ENCODE peak calls at places on chromosomes 7 and 10, in seven cellular contexts. Y is hepatocyte, H is choroid plexus epithelial cell, M is Peyer's patch, W is AG04450, L is uterus, B is stomach. S is an unnamed sample.

GRCh38 chr7:14761506-14762296 is 140.8 kb downstream of the DGKB start:
- DNase-seq in Y (peak), H (peak), M (no peak), W (peak), L (peak), B (no peak), S (peak)

GRCh38 chr7:96416599-96416998 is 94.7 kb upstream of the SLC25A13 start:
- DNase-seq in Y (no peak), H (no peak), M (no peak), W (no peak), L (no peak), B (no peak), S (no peak)

GRCh38 chr7:99194301-99194700 is 13.6 kb downstream of the KPNA7 start:
- DNase-seq in Y (no peak), H (no peak), M (no peak), W (no peak), L (no peak), B (no peak), S (no peak)

GRCh38 chr7:494261-494687 is 25.4 kb downstream of the PDGFA start:
- DNase-seq in Y (no peak), H (no peak), M (peak), W (no peak), L (no peak), B (no peak), S (no peak)

GRCh38 chr7:36840930-36841329 is 116.6 kb upstream of the AOAH start:
- DNase-seq in Y (no peak), H (no peak), M (no peak), W (no peak), L (no peak), B (no peak), S (no peak)

GRCh38 chr7:148883233-148884048 is 650 bp downstream of the EZH2 start:
- DNase-seq in Y (peak), H (no peak), M (peak), W (no peak), L (peak), B (peak), S (no peak)

GRCh38 chr10:78894841-78895195 is 173.9 kb upstream of the ZMIZ1 start:
- DNase-seq in Y (peak), H (no peak), M (no peak), W (no peak), L (no peak), B (no peak), S (no peak)

GRCh38 chr10:77643795-77644468 is 6.3 kb upstream of the KCNMA1 start:
- DNase-seq in Y (peak), H (peak), M (no peak), W (peak), L (peak), B (peak), S (peak)

GRCh38 chr10:94112321-94112720 is 118.6 kb downstream of the PLCE1 start:
- DNase-seq in Y (no peak), H (no peak), M (no peak), W (no peak), L (no peak), B (no peak), S (no peak)

GRCh38 chr7:28358423-28358868 is 53.9 kb upstream of the CREB5 start:
- DNase-seq in Y (no peak), H (peak), M (no peak), W (peak), L (no peak), B (no peak), S (peak)

GRCh38 chr10:34031410-34031809 is 696.9 kb upstream of the NRP1 start:
- DNase-seq in Y (no peak), H (peak), M (no peak), W (no peak), L (peak), B (no peak), S (peak)

GRCh38 chr10:104334965-104335650 is 3.2 kb downstream of the ITPRIP start:
- DNase-seq in Y (no peak), H (peak), M (no peak), W (no peak), L (no peak), B (no peak), S (no peak)

GRCh38 chr10:91416339-91416868 is 6.3 kb downstream of the HECTD2 start:
- DNase-seq in Y (no peak), H (no peak), M (no peak), W (no peak), L (no peak), B (no peak), S (no peak)

GRCh38 chr10:59432207-59432900 is 70.0 kb upstream of the FAM13C start:
- DNase-seq in Y (no peak), H (peak), M (no peak), W (no peak), L (no peak), B (no peak), S (peak)

GRCh38 chr7:665251-665650 is 61.2 kb upstream of the DNAAF5 start:
- DNase-seq in Y (peak), H (peak), M (no peak), W (peak), L (peak), B (no peak), S (peak)

GRCh38 chr7:139457153-139457946 is 26.1 kb downstream of the KLRG2 start:
- DNase-seq in Y (peak), H (peak), M (no peak), W (no peak), L (no peak), B (no peak), S (no peak)

GRCh38 chr10:96334888-96335526 is 23.8 kb downstream of the OPALIN start:
- DNase-seq in Y (peak), H (peak), M (no peak), W (peak), L (no peak), B (no peak), S (peak)

GRCh38 chr7:112782498-112782897 is 7.7 kb downstream of the TMEM168 start:
- DNase-seq in Y (no peak), H (no peak), M (no peak), W (no peak), L (no peak), B (no peak), S (no peak)

GRCh38 chr7:139023076-139023475 is 12.8 kb downstream of the ZC3HAV1L start:
- DNase-seq in Y (no peak), H (peak), M (no peak), W (no peak), L (no peak), B (no peak), S (no peak)

GRCh38 chr7:112802406-112802805 is 12.2 kb upstream of the TMEM168 start:
- DNase-seq in Y (no peak), H (no peak), M (no peak), W (no peak), L (no peak), B (no peak), S (no peak)

GRCh38 chr10:17354781-17355180 is 99.6 kb downstream of the ST8SIA6 start:
- DNase-seq in Y (no peak), H (peak), M (no peak), W (no peak), L (no peak), B (no peak), S (peak)

GRCh38 chr7:26022578-26022977 is 129.4 kb upstream of the NFE2L3 start:
- DNase-seq in Y (no peak), H (no peak), M (no peak), W (no peak), L (no peak), B (no peak), S (no peak)

GRCh38 chr10:124041684-124042445 is 51.5 kb downstream of the CHST15 start:
- DNase-seq in Y (no peak), H (no peak), M (no peak), W (no peak), L (no peak), B (no peak), S (no peak)

GRCh38 chr10:88289342-88289741 is 293.8 kb downstream of the RNLS start:
- DNase-seq in Y (no peak), H (peak), M (no peak), W (no peak), L (no peak), B (no peak), S (no peak)

GRCh38 chr10:70512149-70512611 is 33.6 kb downstream of the PALD1 start:
- DNase-seq in Y (no peak), H (peak), M (no peak), W (no peak), L (no peak), B (no peak), S (peak)

GRCh38 chr10:129774082-129774735 is 189.9 kb downstream of the EBF3 start:
- DNase-seq in Y (no peak), H (no peak), M (peak), W (no peak), L (no peak), B (peak), S (no peak)

GRCh38 chr10:25753776-25754175 is 180.3 kb upstream of the MYO3A start:
- DNase-seq in Y (peak), H (peak), M (no peak), W (no peak), L (no peak), B (no peak), S (peak)

GRCh38 chr10:102413053-102413705 is 5.4 kb downstream of the PSD start:
- DNase-seq in Y (no peak), H (no peak), M (no peak), W (no peak), L (no peak), B (no peak), S (no peak)

GRCh38 chr10:93447970-93448369 is 34.2 kb downstream of the MYOF start:
- DNase-seq in Y (no peak), H (no peak), M (no peak), W (no peak), L (no peak), B (no peak), S (no peak)

GRCh38 chr10:14532473-14533251 is 201.9 kb upstream of the FRMD4A start:
- DNase-seq in Y (peak), H (no peak), M (peak), W (no peak), L (no peak), B (no peak), S (no peak)

GRCh38 chr10:12634532-12634931 is 285.2 kb downstream of the CAMK1D start:
- DNase-seq in Y (no peak), H (no peak), M (no peak), W (no peak), L (no peak), B (no peak), S (no peak)

GRCh38 chr10:90417056-90417455 is 440.8 kb downstream of the HTR7 start:
- DNase-seq in Y (peak), H (peak), M (no peak), W (peak), L (no peak), B (no peak), S (peak)

GRCh38 chr7:94392391-94392782 is 2.3 kb upstream of the COL1A2 start:
- DNase-seq in Y (no peak), H (peak), M (no peak), W (no peak), L (no peak), B (no peak), S (no peak)

GRCh38 chr7:56053379-56053778 is 1.8 kb downstream of the CCT6A start:
- DNase-seq in Y (no peak), H (no peak), M (no peak), W (no peak), L (no peak), B (no peak), S (no peak)

GRCh38 chr7:69717221-69717620 is 118.9 kb downstream of the AUTS2 start:
- DNase-seq in Y (no peak), H (no peak), M (no peak), W (no peak), L (no peak), B (no peak), S (no peak)

GRCh38 chr7:97480700-97481410 is 251.0 kb upstream of the TAC1 start:
- DNase-seq in Y (peak), H (no peak), M (no peak), W (no peak), L (no peak), B (no peak), S (no peak)

GRCh38 chr7:22216832-22217475 is 140.0 kb downstream of the RAPGEF5 start:
- DNase-seq in Y (no peak), H (no peak), M (no peak), W (no peak), L (no peak), B (no peak), S (no peak)
- H3K4me3 ChIP-seq in Y (no peak), H (no peak), M (no peak), W (no peak), L (no peak), B (peak), S (no peak)

GRCh38 chr7:77368974-77369373 is 47.2 kb downstream of the GSAP start:
- DNase-seq in Y (no peak), H (peak), M (no peak), W (no peak), L (no peak), B (no peak), S (no peak)
- TF ChIP-seq CTCF in Y (peak), H (peak), M (no peak), W (peak), L (no peak), B (no peak), S (no peak)

GRCh38 chr7:130903358-130903974 is 169.5 kb upstream of the KLF14 start:
- DNase-seq in Y (peak), H (peak), M (no peak), W (peak), L (no peak), B (no peak), S (no peak)
- H3K4me3 ChIP-seq in Y (no peak), H (no peak), M (no peak), W (peak), L (no peak), B (no peak), S (no peak)

DNA sequence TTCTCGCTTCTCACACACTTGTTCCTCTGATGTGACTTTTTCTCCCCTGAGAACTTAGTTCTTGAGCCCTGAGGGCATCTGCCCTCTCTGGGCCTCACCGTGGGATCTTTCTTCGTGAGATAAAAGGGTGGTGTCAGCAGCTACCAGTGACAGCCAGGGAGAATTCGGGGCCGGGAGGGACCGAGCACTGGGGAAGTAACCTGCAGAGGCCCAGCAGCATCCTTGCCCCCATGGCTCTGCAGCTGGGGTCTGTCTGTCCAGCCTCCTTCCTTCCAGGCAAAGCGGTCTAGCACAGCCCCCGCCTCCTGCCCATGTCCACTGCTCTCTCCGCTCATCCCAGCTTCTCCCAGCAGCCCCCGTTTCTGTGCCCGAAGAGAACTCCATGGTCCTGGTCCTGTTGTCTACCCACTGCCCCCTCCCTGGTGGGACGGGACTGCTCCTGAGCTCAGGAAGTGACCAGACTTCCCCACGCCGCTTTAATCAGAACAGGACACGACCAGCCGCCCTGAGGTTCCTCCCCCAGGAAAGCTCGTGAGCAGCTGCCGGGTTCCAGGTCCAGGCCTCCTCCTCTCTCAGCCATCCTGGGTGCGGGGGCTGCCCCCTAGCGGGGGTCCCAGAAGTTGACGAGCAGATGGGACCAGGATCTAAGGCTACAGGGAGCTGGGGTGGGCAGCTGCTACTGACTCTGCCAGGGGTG is 187.4 kb downstream of the WDR37 start:
- DNase-seq in Y (no peak), H (no peak), M (peak), W (no peak), L (no peak), B (no peak), S (no peak)
- TF ChIP-seq CTCF in Y (no peak), H (no peak), M (no peak), W (no peak), L (no peak), B (no peak), S (no peak)

GRCh38 chr10:55628260-55628701 is 732.8 kb downstream of the ZWINT start:
- DNase-seq in Y (peak), H (no peak), M (no peak), W (no peak), L (no peak), B (peak), S (no peak)

GRCh38 chr10:55630491-55631056 is 730.5 kb downstream of the ZWINT start:
- DNase-seq in Y (peak), H (no peak), M (no peak), W (no peak), L (no peak), B (no peak), S (no peak)

GRCh38 chr10:55631071-55631654 is 729.9 kb downstream of the ZWINT start:
- DNase-seq in Y (peak), H (peak), M (peak), W (no peak), L (no peak), B (peak), S (peak)

GRCh38 chr10:55629792-55630490 is 731.1 kb downstream of the ZWINT start:
- DNase-seq in Y (peak), H (peak), M (no peak), W (no peak), L (no peak), B (peak), S (peak)

DNA sequence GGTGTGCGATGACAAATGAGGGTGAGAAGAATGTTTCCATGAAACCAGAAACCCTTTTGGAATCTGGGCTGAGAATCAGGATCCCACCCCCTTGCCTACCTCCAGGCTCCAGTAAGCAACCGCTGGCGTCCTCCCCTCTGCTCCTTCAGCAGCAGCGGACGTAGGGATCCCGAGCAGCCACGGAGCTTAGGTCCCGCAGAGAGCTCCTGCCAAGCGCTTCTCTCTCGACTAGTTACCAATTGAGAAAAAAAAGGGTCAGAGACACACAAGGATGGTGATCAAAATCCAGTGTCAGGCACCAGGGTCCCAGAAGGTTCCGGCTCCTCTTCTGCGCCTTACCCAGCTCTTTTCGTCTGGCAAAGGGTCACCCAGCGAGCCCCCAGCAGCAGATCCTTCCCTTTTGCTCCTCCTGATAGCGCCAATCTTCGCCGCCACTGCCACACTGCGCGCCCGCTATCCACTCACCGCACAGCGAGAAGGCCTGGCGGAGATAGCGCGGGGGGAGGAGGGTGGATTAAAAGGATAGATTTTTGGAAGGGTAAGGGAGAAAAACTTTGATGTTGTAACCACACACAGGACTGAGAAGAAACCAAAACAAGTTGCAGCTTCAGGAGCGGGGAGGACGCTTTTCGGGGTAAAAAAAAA is 733.4 kb downstream of the ZWINT start:
- DNase-seq in Y (peak), H (no peak), M (no peak), W (no peak), L (no peak), B (no peak), S (no peak)
- H3K4me3 ChIP-seq in Y (peak), H (no peak), M (no peak), W (no peak), L (no peak), B (peak), S (peak)

GRCh38 chr10:132163278-132163765 is 23.4 kb upstream of the DPYSL4 start:
- DNase-seq in Y (no peak), H (no peak), M (no peak), W (no peak), L (no peak), B (peak), S (no peak)
- TF ChIP-seq CTCF in Y (no peak), H (no peak), M (no peak), W (peak), L (no peak), B (peak), S (no peak)

GRCh38 chr10:23198940-23199767 is 7.0 kb downstream of the PTF1A start:
- DNase-seq in Y (no peak), H (no peak), M (no peak), W (no peak), L (no peak), B (no peak), S (no peak)
- H3K4me3 ChIP-seq in Y (no peak), H (no peak), M (no peak), W (no peak), L (no peak), B (no peak), S (no peak)

GRCh38 chr10:71761105-71761511 is 12.2 kb downstream of the VSIR start:
- DNase-seq in Y (no peak), H (no peak), M (no peak), W (no peak), L (no peak), B (no peak), S (no peak)

GRCh38 chr10:71763352-71764127 is 9.8 kb downstream of the VSIR start:
- DNase-seq in Y (no peak), H (no peak), M (no peak), W (no peak), L (no peak), B (no peak), S (no peak)

GRCh38 chr10:71762324-71762723 is 11.0 kb downstream of the VSIR start:
- DNase-seq in Y (no peak), H (no peak), M (no peak), W (no peak), L (no peak), B (no peak), S (no peak)

GRCh38 chr10:71765176-71765906 is 8.0 kb downstream of the VSIR start:
- DNase-seq in Y (no peak), H (peak), M (no peak), W (no peak), L (peak), B (no peak), S (no peak)

GRCh38 chr10:71761541-71762113 is 11.7 kb downstream of the VSIR start:
- DNase-seq in Y (no peak), H (no peak), M (no peak), W (no peak), L (no peak), B (no peak), S (no peak)
- TF ChIP-seq CTCF in Y (no peak), H (peak), M (no peak), W (no peak), L (no peak), B (no peak), S (no peak)

GRCh38 chr7:43729214-43729923 is at the start of gene COA1:
- DNase-seq in Y (peak), H (peak), M (peak), W (peak), L (peak), B (peak), S (peak)
- H3K4me3 ChIP-seq in Y (peak), H (peak), M (peak), W (peak), L (peak), B (peak), S (peak)

S was measured in astrocyte of the cerebellum.